ENCODE peak calls at places on chromosomes 11 and 22, in seven cellular contexts. One of them, this sample, is unnamed.
A peak's percentile ranks its signal among the peaks of the same experiment; 100 is the strongest.

GRCh38 chr11:89436071-89436470 is 55.1 kb downstream of the NOX4 start:
- DNase-seq in neuronal stem cell: no peak
- DNase-seq in kidney: no peak
- DNase-seq in endothelial cell of umbilical vein: peak; percentile 26
- DNase-seq in mesendoderm: peak; percentile 43
- DNase-seq in mammary epithelial cell: peak; percentile 4
- DNase-seq in endodermal cell: peak; percentile 38
- DNase-seq in this sample: no peak

GRCh38 chr11:134340354-134340964 is 8.7 kb downstream of the GLB1L2 start:
- DNase-seq in endodermal cell: no peak
- DNase-seq in kidney: peak; percentile 73
- DNase-seq in endothelial cell of umbilical vein: no peak
- DNase-seq in neuronal stem cell: no peak
- DNase-seq in mammary epithelial cell: no peak
- DNase-seq in mesendoderm: no peak
- DNase-seq in this sample: no peak

GRCh38 chr11:113369411-113369810 is 18.2 kb upstream of the ANKK1 start:
- DNase-seq in kidney: no peak
- DNase-seq in endothelial cell of umbilical vein: no peak
- DNase-seq in endodermal cell: peak; percentile 74
- DNase-seq in mesendoderm: peak; percentile 78
- DNase-seq in mammary epithelial cell: no peak
- DNase-seq in neuronal stem cell: no peak
- DNase-seq in this sample: no peak

GRCh38 chr11:114230031-114230430 is 66.2 kb upstream of the NNMT start:
- DNase-seq in mammary epithelial cell: no peak
- DNase-seq in neuronal stem cell: no peak
- DNase-seq in mesendoderm: no peak
- DNase-seq in endothelial cell of umbilical vein: no peak
- DNase-seq in endodermal cell: no peak
- DNase-seq in kidney: no peak
- DNase-seq in this sample: no peak

GRCh38 chr11:3181722-3182461 is 16.8 kb upstream of the OSBPL5 start:
- DNase-seq in kidney: peak; percentile 62
- DNase-seq in mesendoderm: no peak
- DNase-seq in mammary epithelial cell: no peak
- DNase-seq in endodermal cell: no peak
- DNase-seq in neuronal stem cell: no peak
- DNase-seq in endothelial cell of umbilical vein: no peak
- DNase-seq in this sample: no peak

GRCh38 chr11:26867286-26867685 is 126.6 kb upstream of the FIBIN start:
- DNase-seq in mammary epithelial cell: no peak
- DNase-seq in endodermal cell: no peak
- DNase-seq in endothelial cell of umbilical vein: no peak
- DNase-seq in mesendoderm: no peak
- DNase-seq in neuronal stem cell: no peak
- DNase-seq in kidney: no peak
- DNase-seq in this sample: no peak

GRCh38 chr11:72069787-72070251 is 10.5 kb downstream of the NUMA1 start:
- DNase-seq in endodermal cell: peak; percentile 65
- DNase-seq in kidney: peak; percentile 93
- DNase-seq in mesendoderm: peak; percentile 71
- DNase-seq in mammary epithelial cell: peak; percentile 74
- DNase-seq in neuronal stem cell: no peak
- DNase-seq in endothelial cell of umbilical vein: peak; percentile 81
- DNase-seq in this sample: no peak

GRCh38 chr22:20319041-20319744 is 667 bp downstream of the DGCR6L start:
- DNase-seq in mammary epithelial cell: peak; percentile 31
- DNase-seq in kidney: peak; percentile 54
- DNase-seq in endothelial cell of umbilical vein: peak; percentile 32
- DNase-seq in mesendoderm: peak; percentile 64
- DNase-seq in endodermal cell: peak; percentile 78
- DNase-seq in neuronal stem cell: no peak
- DNase-seq in this sample: no peak

DNA sequence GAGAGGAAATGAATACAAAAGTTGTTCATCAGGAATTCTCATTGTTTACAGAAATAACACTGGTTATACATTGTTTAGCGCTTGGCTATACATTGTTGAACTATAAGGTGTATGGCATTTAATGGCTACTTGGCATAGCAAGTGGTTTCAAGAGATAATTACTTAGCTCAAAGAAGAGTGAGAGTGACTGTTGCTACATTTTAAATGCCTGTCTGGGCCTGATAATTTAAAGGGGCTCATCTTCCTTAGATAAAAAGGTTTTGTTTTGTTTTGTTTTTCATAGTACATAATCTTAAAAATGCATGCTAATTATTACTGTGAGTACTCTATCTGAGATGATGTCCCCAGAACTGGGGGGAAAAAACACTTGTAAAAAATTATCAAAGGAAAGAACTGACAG is 1.5 kb upstream of the SMPD1 start:
- DNase-seq in mesendoderm: no peak
- DNase-seq in kidney: no peak
- DNase-seq in mammary epithelial cell: no peak
- DNase-seq in neuronal stem cell: no peak
- DNase-seq in endodermal cell: no peak
- DNase-seq in endothelial cell of umbilical vein: peak; percentile 9
- DNase-seq in this sample: no peak
- H3K4me3 ChIP-seq in mesendoderm: no peak overlapping the region
- H3K4me3 ChIP-seq in kidney: no peak overlapping the region
- H3K4me3 ChIP-seq in mammary epithelial cell: no peak overlapping the region
- H3K4me3 ChIP-seq in neuronal stem cell: no peak overlapping the region
- H3K4me3 ChIP-seq in endodermal cell: peak overlapping the region; percentile 89
- H3K4me3 ChIP-seq in endothelial cell of umbilical vein: no peak overlapping the region
- H3K4me3 ChIP-seq in this sample: no peak overlapping the region

DNA sequence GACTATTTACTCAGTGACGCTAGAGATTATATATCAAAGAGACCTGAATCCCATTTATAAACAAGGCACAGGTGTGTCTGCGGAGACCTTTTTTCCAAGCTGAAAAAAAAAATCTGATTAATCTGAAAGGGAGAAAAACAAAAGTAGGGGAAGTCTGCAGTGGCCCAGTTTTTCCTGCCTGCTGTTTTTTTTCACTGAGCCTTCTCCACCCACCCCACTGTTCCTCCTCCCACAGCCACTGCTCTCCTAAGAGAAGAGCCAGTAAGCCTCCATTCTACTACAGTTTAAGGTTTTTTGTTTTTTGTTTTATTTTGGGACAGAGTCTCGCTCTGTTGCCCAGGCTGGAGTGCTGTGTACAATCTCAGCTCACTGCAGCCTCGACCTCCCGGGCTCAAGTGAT is 18.4 kb downstream of the ARFGAP2 start:
- DNase-seq in endodermal cell: no peak
- DNase-seq in mesendoderm: no peak
- DNase-seq in neuronal stem cell: no peak
- DNase-seq in endothelial cell of umbilical vein: peak; percentile 25
- DNase-seq in mammary epithelial cell: no peak
- DNase-seq in kidney: no peak
- DNase-seq in this sample: no peak
- H3K9ac ChIP-seq in endodermal cell: no peak overlapping the region
- H3K9ac ChIP-seq in mesendoderm: no peak overlapping the region
- H3K9ac ChIP-seq in neuronal stem cell: no peak overlapping the region
- H3K9ac ChIP-seq in endothelial cell of umbilical vein: no peak overlapping the region
- H3K9ac ChIP-seq in mammary epithelial cell: no peak overlapping the region
- H3K9ac ChIP-seq in kidney: no peak overlapping the region
- H3K9ac ChIP-seq in this sample: no peak overlapping the region

GRCh38 chr22:24716602-24717001 is 57.9 kb downstream of the PIWIL3 start:
- DNase-seq in mesendoderm: no peak
- DNase-seq in neuronal stem cell: no peak
- DNase-seq in mammary epithelial cell: no peak
- DNase-seq in endothelial cell of umbilical vein: no peak
- DNase-seq in endodermal cell: no peak
- DNase-seq in kidney: no peak
- DNase-seq in this sample: no peak
- H3K4me3 ChIP-seq in mesendoderm: no peak overlapping the region
- H3K4me3 ChIP-seq in neuronal stem cell: no peak overlapping the region
- H3K4me3 ChIP-seq in mammary epithelial cell: no peak overlapping the region
- H3K4me3 ChIP-seq in endothelial cell of umbilical vein: no peak overlapping the region
- H3K4me3 ChIP-seq in endodermal cell: no peak overlapping the region
- H3K4me3 ChIP-seq in kidney: no peak overlapping the region
- H3K4me3 ChIP-seq in this sample: no peak overlapping the region

DNA sequence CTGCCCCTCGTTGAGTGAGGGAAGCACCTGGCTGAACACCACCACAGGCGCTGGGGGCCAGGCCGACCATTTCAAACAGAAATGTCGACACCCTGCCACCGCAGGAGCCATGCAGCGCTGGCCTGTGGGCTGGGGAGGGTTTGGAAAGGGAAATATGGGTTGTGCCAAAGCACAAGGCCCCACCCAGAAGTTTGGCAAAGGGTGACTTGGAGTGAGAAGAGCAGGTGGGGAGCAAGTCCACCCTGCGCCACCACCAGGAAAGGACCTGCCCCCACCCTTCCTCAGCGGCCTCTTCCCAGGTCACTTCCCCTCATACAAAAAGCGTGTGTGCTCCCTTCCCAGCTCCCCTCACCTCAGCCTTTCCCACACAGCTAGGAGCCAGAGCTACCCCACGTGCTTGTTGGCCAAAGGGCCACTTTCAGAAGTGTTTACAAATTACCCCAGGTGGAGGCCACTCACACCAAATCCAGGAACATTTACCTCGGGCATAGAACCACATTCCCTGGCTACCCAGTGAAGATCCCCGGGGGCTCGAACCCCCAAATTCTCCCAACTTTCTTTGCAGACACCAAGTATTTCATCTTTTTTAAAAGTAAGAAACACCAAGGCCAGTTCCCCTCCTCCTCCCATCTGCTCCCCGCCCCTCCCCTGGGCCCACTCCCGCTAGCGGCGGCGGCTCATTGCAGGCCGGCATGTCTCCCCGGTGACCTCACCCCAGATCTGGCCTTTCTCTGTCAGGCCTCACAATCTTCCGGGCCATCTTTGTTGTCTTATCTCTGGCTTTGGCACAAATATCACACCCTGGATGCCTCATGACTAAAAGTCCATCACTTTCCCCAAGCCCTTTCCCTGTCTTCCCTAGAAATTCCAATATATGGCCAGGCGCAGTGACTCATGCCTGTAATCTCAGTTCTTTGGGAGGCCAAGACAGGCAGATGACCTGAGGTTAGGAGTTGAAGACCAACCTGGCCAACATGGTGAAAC is 20.5 kb upstream of the SCGB1A1 start:
- DNase-seq in kidney: peak; percentile 90
- DNase-seq in neuronal stem cell: no peak
- DNase-seq in endodermal cell: peak; percentile 75
- DNase-seq in mammary epithelial cell: no peak
- DNase-seq in mesendoderm: peak; percentile 92
- DNase-seq in endothelial cell of umbilical vein: no peak
- DNase-seq in this sample: no peak
- H3K9ac ChIP-seq in kidney: no peak overlapping the region
- H3K9ac ChIP-seq in neuronal stem cell: no peak overlapping the region
- H3K9ac ChIP-seq in endodermal cell: no peak overlapping the region
- H3K9ac ChIP-seq in mammary epithelial cell: no peak overlapping the region
- H3K9ac ChIP-seq in mesendoderm: no peak overlapping the region
- H3K9ac ChIP-seq in endothelial cell of umbilical vein: no peak overlapping the region
- H3K9ac ChIP-seq in this sample: no peak overlapping the region

GRCh38 chr11:47917643-47918369 is 62.6 kb upstream of the PTPRJ start:
- DNase-seq in mesendoderm: peak; percentile 85
- DNase-seq in endodermal cell: peak; percentile 85
- DNase-seq in mammary epithelial cell: no peak
- DNase-seq in endothelial cell of umbilical vein: peak; percentile 82
- DNase-seq in kidney: peak; percentile 93
- DNase-seq in neuronal stem cell: no peak
- DNase-seq in this sample: no peak
- H3K4me3 ChIP-seq in mesendoderm: no peak overlapping the region
- H3K4me3 ChIP-seq in endodermal cell: no peak overlapping the region
- H3K4me3 ChIP-seq in mammary epithelial cell: no peak overlapping the region
- H3K4me3 ChIP-seq in endothelial cell of umbilical vein: no peak overlapping the region
- H3K4me3 ChIP-seq in kidney: no peak overlapping the region
- H3K4me3 ChIP-seq in neuronal stem cell: no peak overlapping the region
- H3K4me3 ChIP-seq in this sample: no peak overlapping the region

DNA sequence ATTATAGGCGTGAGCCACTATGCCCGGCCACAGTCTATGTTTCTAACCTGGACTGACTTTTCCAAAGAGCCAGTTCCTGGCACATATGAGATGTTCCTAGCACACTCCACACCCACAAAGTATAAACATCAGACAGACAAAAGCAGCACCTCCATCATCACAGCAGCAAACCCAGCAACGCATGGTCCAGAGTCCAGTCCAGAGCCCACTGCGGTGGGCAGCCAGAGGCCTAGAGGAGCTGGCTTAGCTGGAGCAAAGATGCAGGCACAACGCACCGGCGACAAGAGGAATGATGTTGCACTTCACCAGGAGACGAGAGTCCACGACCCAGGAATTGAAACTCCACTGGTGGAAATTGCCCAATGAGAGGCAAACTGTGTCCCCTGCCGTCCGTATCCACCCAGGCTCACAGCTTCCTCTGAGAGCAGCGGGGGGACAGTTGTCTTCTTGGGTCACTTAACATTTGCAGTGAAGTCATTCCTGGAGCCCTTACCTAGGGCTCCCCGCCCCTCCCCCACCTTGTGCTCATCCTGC is 36.6 kb downstream of the RPS6KA4 start:
- DNase-seq in mesendoderm: no peak
- DNase-seq in endodermal cell: no peak
- DNase-seq in endothelial cell of umbilical vein: no peak
- DNase-seq in neuronal stem cell: no peak
- DNase-seq in mammary epithelial cell: no peak
- DNase-seq in kidney: no peak
- DNase-seq in this sample: no peak
- H3K9ac ChIP-seq in mesendoderm: no peak overlapping the region
- H3K9ac ChIP-seq in endodermal cell: no peak overlapping the region
- H3K9ac ChIP-seq in endothelial cell of umbilical vein: no peak overlapping the region
- H3K9ac ChIP-seq in neuronal stem cell: no peak overlapping the region
- H3K9ac ChIP-seq in mammary epithelial cell: no peak overlapping the region
- H3K9ac ChIP-seq in kidney: no peak overlapping the region
- H3K9ac ChIP-seq in this sample: no peak overlapping the region

DNA sequence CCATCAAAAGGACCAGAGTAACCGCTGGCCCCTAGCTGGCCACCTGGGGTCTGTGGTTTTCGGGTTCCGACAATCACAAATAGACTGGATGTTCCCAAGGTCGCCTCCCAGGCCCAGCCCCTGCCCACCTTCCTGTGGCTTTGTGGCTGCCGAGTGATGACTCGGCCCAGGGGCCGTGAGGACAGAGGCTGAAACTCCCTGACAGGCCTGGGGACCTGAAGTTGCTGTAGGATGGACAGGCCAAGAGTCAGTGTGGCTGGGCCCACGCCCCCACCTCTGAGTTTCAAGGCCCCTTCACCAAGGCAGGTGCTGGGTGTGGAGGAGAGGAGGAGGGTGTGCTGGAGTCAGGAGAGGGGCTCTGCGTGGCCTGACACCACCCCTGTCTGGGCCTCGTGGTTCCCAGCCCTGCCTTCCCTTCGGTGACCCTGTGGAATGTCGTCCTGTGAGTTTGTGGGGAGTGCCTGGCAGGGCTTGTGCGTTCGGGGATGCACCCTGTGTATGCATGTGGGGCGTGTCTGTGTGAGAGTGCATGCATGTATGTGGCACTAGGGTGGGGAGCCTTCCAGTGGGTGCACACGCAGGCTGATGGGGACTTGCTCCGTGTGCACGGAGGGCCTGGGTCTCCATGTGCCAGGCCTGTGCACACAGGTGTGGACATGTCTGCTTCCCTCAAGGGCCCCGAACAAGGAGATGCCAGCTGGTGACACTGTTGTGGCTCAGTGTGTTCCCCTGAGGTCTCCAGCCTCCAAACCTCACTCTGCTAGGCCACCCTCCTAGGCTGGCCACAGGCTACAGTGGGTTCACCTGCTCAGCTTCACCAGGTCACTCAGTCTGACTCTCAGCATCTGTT is 8.4 kb upstream of the MGAT3 start:
- DNase-seq in mammary epithelial cell: no peak
- DNase-seq in endodermal cell: peak; percentile 51
- DNase-seq in endothelial cell of umbilical vein: no peak
- DNase-seq in kidney: peak; percentile 84
- DNase-seq in mesendoderm: no peak
- DNase-seq in neuronal stem cell: no peak
- DNase-seq in this sample: no peak
- H3K4me3 ChIP-seq in mammary epithelial cell: no peak overlapping the region
- H3K4me3 ChIP-seq in endodermal cell: no peak overlapping the region
- H3K4me3 ChIP-seq in endothelial cell of umbilical vein: no peak overlapping the region
- H3K4me3 ChIP-seq in kidney: no peak overlapping the region
- H3K4me3 ChIP-seq in mesendoderm: no peak overlapping the region
- H3K4me3 ChIP-seq in neuronal stem cell: no peak overlapping the region
- H3K4me3 ChIP-seq in this sample: no peak overlapping the region

GRCh38 chr11:12725047-12725862 is 51.0 kb downstream of the TEAD1 start:
- DNase-seq in kidney: no peak
- DNase-seq in mammary epithelial cell: no peak
- DNase-seq in mesendoderm: no peak
- DNase-seq in endodermal cell: no peak
- DNase-seq in neuronal stem cell: no peak
- DNase-seq in endothelial cell of umbilical vein: peak; percentile 74
- DNase-seq in this sample: no peak
- H3K9ac ChIP-seq in kidney: peak overlapping the region; percentile 8
- H3K9ac ChIP-seq in mammary epithelial cell: peak overlapping the region; percentile 33
- H3K9ac ChIP-seq in mesendoderm: no peak overlapping the region
- H3K9ac ChIP-seq in endodermal cell: no peak overlapping the region
- H3K9ac ChIP-seq in neuronal stem cell: no peak overlapping the region
- H3K9ac ChIP-seq in endothelial cell of umbilical vein: peak overlapping the region; percentile 17
- H3K9ac ChIP-seq in this sample: peak overlapping the region; percentile 63